ENCODE peak calls at places on chromosomes 3 and 15, in seven cellular contexts. P is GM13977; C is activated T-helper 1 cell treated with anti-CD3 and anti-CD28 coated beads, Interleukin-12 subunit alpha, Interleukin-12 subunit beta, Interleukin-2, Interleukin-4 antibody, amounts not matched to agents 30 ng/mL and 10 ng/mL and 1 ng/mL, durations not matched to agents 14 hours and 24 hours and 36 hours; U is activated CD4-positive, alpha-beta T cell treated with anti-CD3 and anti-CD28 coated beads, Interleukin-2, amount 50 U/mL, for 24 hours; F is AG04450; J is foreskin fibroblast; N is activated naive CD4-positive, alpha-beta T cell treated with anti-CD3 and anti-CD28 coated beads, Interleukin-2, amount 50 U/mL, for 16 hours. X is an unnamed sample.

GRCh38 chr15:25862469-25863066 is 559 bp downstream of the ATP10A start:
- DNase-seq in P (no peak), C (peak), U (no peak), F (no peak), J (no peak), N (peak), X (no peak)

GRCh38 chr3:111739241-111739952 is 119.7 kb upstream of the PHLDB2 start:
- DNase-seq in P (no peak), C (no peak), U (no peak), F (no peak), J (peak), N (no peak), X (no peak)

GRCh38 chr3:175818811-175819464 is 959.8 kb downstream of the NAALADL2 start:
- DNase-seq in P (no peak), C (no peak), U (no peak), F (no peak), J (no peak), N (no peak), X (no peak)

GRCh38 chr15:55770808-55771207 is 27.9 kb upstream of the PRTG start:
- DNase-seq in P (no peak), C (no peak), U (no peak), F (no peak), J (peak), N (no peak), X (no peak)

GRCh38 chr3:41328916-41329315 is 129.6 kb downstream of the CTNNB1 start:
- DNase-seq in P (no peak), C (no peak), U (no peak), F (no peak), J (no peak), N (no peak), X (no peak)

GRCh38 chr15:66154581-66154980 is 99.0 kb downstream of the MEGF11 start:
- DNase-seq in P (no peak), C (no peak), U (no peak), F (no peak), J (no peak), N (no peak), X (no peak)

GRCh38 chr15:71800190-71800589 is 10.2 kb upstream of the NR2E3 start:
- DNase-seq in P (no peak), C (no peak), U (no peak), F (no peak), J (no peak), N (no peak), X (no peak)

GRCh38 chr3:40281995-40282394 is 27.5 kb upstream of the EIF1B start:
- DNase-seq in P (no peak), C (no peak), U (no peak), F (no peak), J (no peak), N (no peak), X (no peak)

GRCh38 chr3:9022305-9022985 is 59.2 kb upstream of the RAD18 start:
- DNase-seq in P (no peak), C (no peak), U (no peak), F (no peak), J (no peak), N (no peak), X (no peak)

GRCh38 chr3:62226601-62227339 is 146.6 kb downstream of the FEZF2 start:
- DNase-seq in P (no peak), C (no peak), U (no peak), F (no peak), J (no peak), N (no peak), X (no peak)

GRCh38 chr3:84066920-84067319 is 891.9 kb upstream of the CADM2 start:
- DNase-seq in P (no peak), C (no peak), U (no peak), F (no peak), J (no peak), N (no peak), X (no peak)

GRCh38 chr3:142276780-142277179 is 51.4 kb upstream of the GK5 start:
- DNase-seq in P (no peak), C (no peak), U (no peak), F (no peak), J (peak), N (no peak), X (no peak)

GRCh38 chr3:100003609-100004503 is 110.4 kb downstream of the FILIP1L start:
- DNase-seq in P (peak), C (no peak), U (no peak), F (no peak), J (no peak), N (no peak), X (no peak)

X was measured in AG09319.